ENCODE peak calls at places on chromosome 17, in nine cellular contexts. R, O, B, Q, G, I, F, L and T are unnamed samples.

GRCh38 chr17:73342549-73343167 is 30.9 kb upstream of the CDC42EP4 start:
- DNase-seq in O (no peak), Q (no peak), G (no peak), B (no peak), I (no peak), R (no peak), L (no peak), F (no peak), T (no peak)

GRCh38 chr17:21095735-21096134 is 31.0 kb upstream of the DHRS7B start:
- DNase-seq in I (no peak), O (no peak), Q (no peak), B (no peak), L (no peak), G (no peak), F (no peak), R (no peak), T (no peak)

GRCh38 chr17:39071573-39071972 is 79.9 kb downstream of the PLXDC1 start:
- DNase-seq in B (no peak), O (no peak), F (no peak), Q (no peak), I (no peak), G (no peak), L (no peak), R (no peak), T (no peak)

GRCh38 chr17:28514571-28515002 is 8.4 kb downstream of the FOXN1 start:
- DNase-seq in G (no peak), B (no peak), F (no peak), Q (no peak), O (no peak), L (no peak), I (no peak), R (peak), T (no peak)

GRCh38 chr17:66835476-66835875 is 559 bp downstream of the CACNG5 start:
- DNase-seq in F (no peak), I (no peak), L (no peak), G (peak), O (peak), R (no peak), Q (no peak), B (no peak), T (no peak)

GRCh38 chr17:75876938-75877751 is 1.2 kb downstream of the TRIM47 start:
- DNase-seq in B (peak), O (peak), I (no peak), Q (no peak), F (peak), R (peak), L (no peak), G (peak), T (peak)

GRCh38 chr17:51154176-51154575 is 817 bp downstream of the NME1 start:
- DNase-seq in B (no peak), Q (no peak), G (peak), I (peak), R (no peak), L (no peak), O (no peak), F (no peak), T (no peak)

GRCh38 chr17:82941021-82942001 is 101.5 kb upstream of the ZNF750 start:
- DNase-seq in O (peak), R (peak), G (no peak), F (no peak), L (no peak), Q (no peak), I (no peak), B (no peak), T (peak)

GRCh38 chr17:58189436-58190146 is 2.9 kb upstream of the EPX start:
- DNase-seq in I (peak), O (no peak), L (no peak), R (no peak), G (peak), B (peak), F (no peak), Q (no peak), T (no peak)

GRCh38 chr17:82255573-82255972 is 17.9 kb downstream of the CSNK1D start:
- DNase-seq in I (no peak), F (no peak), Q (no peak), G (no peak), R (no peak), O (no peak), L (no peak), B (no peak), T (peak)

GRCh38 chr17:82055965-82056728 is 4.4 kb downstream of the GPS1 start:
- DNase-seq in I (no peak), F (no peak), O (no peak), L (no peak), G (no peak), B (no peak), Q (no peak), R (no peak), T (no peak)

GRCh38 chr17:71790791-71791190 is 330.0 kb upstream of the SOX9 start:
- DNase-seq in B (no peak), I (no peak), R (no peak), F (no peak), Q (no peak), O (no peak), L (no peak), G (no peak), T (no peak)

GRCh38 chr17:35930211-35931065 is at the start of gene RDM1:
- DNase-seq in I (peak), B (peak), F (no peak), O (no peak), Q (peak), G (peak), L (peak), R (peak), T (peak)

GRCh38 chr17:37305406-37305905 is 70.3 kb upstream of the C17orf78 start:
- DNase-seq in R (no peak), Q (no peak), I (no peak), F (no peak), L (no peak), B (no peak), G (no peak), O (no peak), T (no peak)

GRCh38 chr17:82497483-82498405 is 21.8 kb upstream of the FOXK2 start:
- DNase-seq in B (no peak), O (peak), F (no peak), R (peak), I (no peak), L (no peak), Q (no peak), G (no peak), T (no peak)

GRCh38 chr17:78875738-78876597 is 27.0 kb downstream of the CEP295NL start:
- DNase-seq in G (peak), O (no peak), Q (no peak), B (no peak), L (no peak), I (no peak), R (no peak), F (no peak), T (no peak)

GRCh38 chr17:14833201-14833773 is 431.8 kb downstream of the PMP22 start:
- DNase-seq in F (no peak), L (no peak), I (no peak), B (no peak), Q (no peak), G (no peak), R (no peak), O (no peak), T (no peak)

GRCh38 chr17:51739245-51739886 is 419.1 kb downstream of the CA10 start:
- DNase-seq in I (no peak), O (no peak), G (no peak), F (no peak), Q (no peak), L (no peak), R (no peak), B (no peak), T (no peak)

GRCh38 chr17:2635241-2635640 is 41.8 kb downstream of the PAFAH1B1 start:
- DNase-seq in G (no peak), L (no peak), Q (no peak), B (no peak), I (no peak), F (no peak), O (no peak), R (no peak), T (no peak)

GRCh38 chr17:31581022-31581483 is 189.6 kb downstream of the RAB11FIP4 start:
- DNase-seq in I (no peak), Q (no peak), G (peak), O (peak), B (peak), R (peak), L (no peak), F (no peak), T (no peak)

GRCh38 chr17:65340401-65340800 is 203.2 kb downstream of the RGS9 start:
- DNase-seq in G (no peak), R (no peak), B (no peak), L (no peak), O (no peak), Q (no peak), I (no peak), F (no peak), T (no peak)

GRCh38 chr17:72984145-72984924 is 108.2 kb downstream of the SLC39A11 start:
- DNase-seq in O (no peak), L (no peak), R (no peak), G (no peak), I (no peak), F (no peak), B (no peak), Q (no peak), T (no peak)

GRCh38 chr17:76955191-76955590 is 87.0 kb downstream of the MGAT5B start:
- DNase-seq in B (no peak), I (no peak), R (no peak), G (no peak), Q (no peak), O (no peak), L (no peak), F (no peak), T (no peak)

GRCh38 chr17:3002538-3003301 is 60.7 kb downstream of the OR1D5 start:
- DNase-seq in B (peak), O (peak), Q (no peak), I (no peak), L (peak), G (no peak), R (peak), F (no peak), T (no peak)

GRCh38 chr17:11645426-11645825 is 47.2 kb downstream of the DNAH9 start:
- DNase-seq in Q (no peak), I (no peak), G (no peak), R (no peak), O (no peak), F (peak), B (no peak), L (no peak), T (no peak)

GRCh38 chr17:34503804-34504203 is 75.6 kb upstream of the TMEM132E start:
- DNase-seq in L (no peak), I (no peak), B (no peak), Q (no peak), R (peak), F (no peak), O (no peak), G (no peak), T (no peak)

GRCh38 chr17:73575470-73576235 is 68.6 kb downstream of the SDK2 start:
- DNase-seq in I (no peak), O (no peak), G (peak), L (no peak), B (no peak), Q (no peak), R (no peak), F (no peak), T (no peak)

GRCh38 chr17:50538549-50539410 is 6.2 kb downstream of the EPN3 start:
- DNase-seq in G (no peak), R (peak), Q (no peak), I (no peak), O (no peak), B (no peak), F (no peak), L (no peak), T (no peak)

GRCh38 chr17:63682441-63682840 is 17.5 kb downstream of the LIMD2 start:
- DNase-seq in Q (no peak), F (no peak), G (no peak), I (no peak), L (no peak), B (no peak), R (no peak), O (no peak), T (no peak)

GRCh38 chr17:68460715-68461114 is 3.4 kb upstream of the WIPI1 start:
- DNase-seq in G (no peak), F (no peak), O (no peak), Q (no peak), R (no peak), B (no peak), I (no peak), L (no peak), T (no peak)

GRCh38 chr17:9839433-9839832 is 13.7 kb downstream of the GLP2R start:
- DNase-seq in Q (peak), O (no peak), B (no peak), L (no peak), F (no peak), I (no peak), G (no peak), R (no peak), T (no peak)

GRCh38 chr17:44533533-44534246 is 23.6 kb upstream of the FZD2 start:
- DNase-seq in O (peak), R (peak), F (peak), L (no peak), Q (no peak), B (peak), G (peak), I (peak), T (peak)
- H3K4me3 ChIP-seq in O (no peak), R (no peak), F (peak), L (no peak), Q (no peak), B (no peak), G (no peak), I (no peak), T (peak)

GRCh38 chr17:41500131-41500911 is 5.1 kb downstream of the KRT13 start:
- DNase-seq in G (no peak), O (no peak), L (no peak), B (no peak), F (no peak), R (no peak), Q (no peak), I (peak), T (no peak)
- TF ChIP-seq EP300 in G (no peak), O (no peak), L (no peak), B (no peak), F (no peak), R (no peak), Q (no peak), I (peak), T (no peak)

GRCh38 chr17:42653179-42654124 is 5.6 kb upstream of the TUBG2 start:
- DNase-seq in L (no peak), F (no peak), Q (no peak), R (peak), O (peak), B (no peak), I (peak), G (peak), T (peak)

GRCh38 chr17:42660692-42661345 is 1.7 kb downstream of the TUBG2 start:
- DNase-seq in I (peak), L (no peak), Q (no peak), O (no peak), R (peak), G (no peak), B (no peak), F (no peak), T (no peak)

GRCh38 chr17:42655528-42655927 is 3.6 kb upstream of the TUBG2 start:
- DNase-seq in G (no peak), R (no peak), L (no peak), Q (no peak), O (no peak), F (no peak), I (no peak), B (no peak), T (no peak)

GRCh38 chr17:42657824-42658588 is 1.1 kb upstream of the TUBG2 start:
- DNase-seq in O (no peak), B (no peak), I (no peak), Q (no peak), G (no peak), R (no peak), L (no peak), F (no peak), T (no peak)

DNA sequence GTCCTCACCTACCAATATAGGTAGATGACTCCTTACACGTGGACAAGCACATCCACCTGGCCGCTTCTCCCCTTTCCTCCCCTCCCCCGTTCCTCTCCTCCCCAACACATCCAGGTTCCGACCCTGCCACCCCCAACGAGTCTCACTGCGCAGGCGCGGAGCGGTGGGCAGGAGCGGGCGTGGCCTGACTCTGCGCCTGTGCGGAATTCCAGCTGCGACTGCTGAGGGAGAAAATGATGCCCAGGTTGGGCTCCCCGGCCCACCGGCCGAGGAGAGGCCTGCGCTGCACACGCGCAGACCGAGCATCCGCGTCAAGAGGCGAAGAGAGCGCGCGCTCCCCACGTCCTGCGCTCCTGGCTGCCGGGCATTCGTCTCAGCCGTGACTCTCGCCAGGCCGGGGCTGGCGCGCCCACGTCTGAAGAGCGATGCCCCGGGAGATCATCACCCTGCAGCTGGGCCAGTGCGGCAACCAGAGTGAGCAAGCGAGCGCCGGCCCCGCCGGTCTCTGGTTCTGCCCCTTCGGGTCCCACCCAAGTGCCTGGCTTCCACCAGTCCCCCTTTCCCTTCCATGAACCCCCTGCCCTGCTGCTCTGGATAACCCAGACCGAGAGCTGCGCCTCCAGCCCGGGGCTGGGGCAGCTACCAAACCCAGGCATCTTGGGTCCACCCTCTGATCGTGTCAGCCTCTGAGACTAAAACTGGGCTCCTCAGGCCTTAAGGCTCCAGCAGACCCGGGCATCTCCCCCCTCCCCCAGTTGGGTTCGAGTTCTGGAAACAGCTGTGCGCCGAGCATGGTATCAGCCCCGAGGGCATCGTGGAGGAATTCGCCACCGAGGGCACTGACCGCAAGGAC is at the start of gene TUBG2:
- DNase-seq in G (peak), B (peak), R (peak), L (no peak), I (no peak), F (no peak), O (peak), Q (peak), T (peak)
- TF ChIP-seq POLR2AphosphoS5 in G (peak), B (peak), R (peak), L (no peak), I (no peak), F (peak), O (peak), Q (no peak), T (no peak)

DNA sequence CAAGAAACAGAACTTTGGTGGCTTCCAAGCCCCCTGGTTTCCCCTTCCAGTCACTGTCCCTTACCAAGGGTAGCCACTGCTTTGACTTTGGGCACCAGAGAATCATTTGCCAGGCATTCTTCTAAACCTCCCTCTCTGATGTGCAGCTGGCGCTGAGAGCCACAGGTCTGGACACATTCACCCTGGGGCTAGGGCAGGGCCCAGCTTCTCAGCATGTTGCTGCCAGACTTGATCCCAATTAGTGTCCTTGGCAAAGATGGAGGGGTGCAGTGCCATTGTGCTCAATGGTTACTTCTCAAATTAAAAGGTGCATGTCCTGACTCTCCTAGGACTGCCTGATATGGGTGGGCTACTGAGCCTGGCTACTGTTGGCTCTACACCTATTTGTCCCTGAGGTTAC is 7.6 kb upstream of the SLC47A2 start:
- DNase-seq in L (no peak), B (no peak), O (no peak), I (no peak), F (no peak), G (no peak), Q (no peak), R (no peak), T (peak)
- H3K4me3 ChIP-seq in L (no peak), B (no peak), O (no peak), I (no peak), F (peak), G (no peak), Q (no peak), R (no peak), T (peak)

DNA sequence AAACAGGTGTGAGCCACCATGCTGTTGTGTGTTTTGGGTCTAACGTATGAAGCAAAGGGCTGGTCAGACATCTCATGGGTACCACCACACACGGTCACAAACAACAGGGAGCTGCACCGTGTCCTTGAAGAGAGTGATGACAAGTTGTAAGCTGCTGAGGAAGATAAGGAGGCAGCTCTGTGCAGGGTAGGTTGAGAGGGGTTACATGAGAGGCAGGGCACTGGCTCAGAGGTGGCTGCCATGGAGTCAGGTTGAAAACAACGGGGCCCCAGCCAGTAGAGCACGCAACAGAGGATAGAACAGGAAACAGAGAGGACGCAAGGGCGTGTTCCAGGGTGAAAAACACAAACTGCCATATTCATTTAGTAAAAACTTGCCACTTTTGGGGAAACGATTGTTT is 52.2 kb downstream of the TRARG1 start:
- DNase-seq in I (peak), G (no peak), F (no peak), B (no peak), O (no peak), R (no peak), L (no peak), Q (no peak), T (peak)
- TF ChIP-seq EP300 in I (peak), G (no peak), F (no peak), B (no peak), O (no peak), R (no peak), L (no peak), Q (no peak), T (no peak)

GRCh38 chr17:17822189-17822978 is 14.4 kb downstream of the SREBF1 start:
- DNase-seq in O (peak), I (no peak), F (no peak), L (no peak), B (peak), G (no peak), R (no peak), Q (no peak), T (peak)

GRCh38 chr17:17824780-17825614 is 11.8 kb downstream of the SREBF1 start:
- DNase-seq in I (no peak), Q (no peak), F (no peak), O (peak), B (no peak), L (no peak), G (no peak), R (no peak), T (no peak)

GRCh38 chr17:17826340-17826708 is 10.5 kb downstream of the SREBF1 start:
- DNase-seq in L (no peak), R (no peak), Q (no peak), O (no peak), F (no peak), I (no peak), G (no peak), B (no peak), T (no peak)

GRCh38 chr17:17824119-17824779 is 12.5 kb downstream of the SREBF1 start:
- DNase-seq in R (no peak), F (no peak), L (no peak), B (no peak), O (no peak), I (no peak), Q (no peak), G (peak), T (no peak)

DNA sequence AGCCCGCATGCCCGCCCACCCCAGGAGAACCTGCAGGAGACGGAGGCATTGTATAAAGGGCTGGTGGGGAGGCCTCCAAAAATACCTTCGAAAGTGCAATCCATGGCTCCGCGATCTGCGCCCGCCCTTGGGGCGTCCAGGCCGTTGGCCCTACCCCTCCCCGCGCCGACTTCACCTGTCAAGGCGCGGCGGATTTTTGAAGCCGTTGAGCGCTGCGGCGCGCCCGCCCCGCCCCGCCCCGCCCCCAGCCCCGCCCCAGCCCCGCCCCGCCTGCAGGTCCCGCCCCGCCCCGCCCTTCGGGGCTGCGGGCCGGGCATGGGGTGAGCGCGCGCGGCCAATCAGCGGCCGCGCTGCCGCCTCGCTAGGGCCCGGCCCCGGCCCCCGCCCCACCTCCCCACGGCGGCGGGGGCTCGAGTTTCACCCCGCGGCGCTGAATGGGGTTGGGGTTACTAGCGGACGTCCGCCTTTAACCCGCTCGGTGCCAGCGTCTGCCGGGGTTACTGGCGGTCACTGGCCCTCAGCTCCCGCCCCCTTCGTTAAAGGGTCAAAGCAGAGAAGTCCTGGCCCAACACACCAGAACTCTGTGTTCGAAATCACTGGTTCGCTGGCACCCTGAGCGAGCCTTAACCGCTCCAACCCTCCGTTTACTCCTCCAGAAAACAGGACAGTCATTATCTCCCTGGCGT is 13.2 kb downstream of the SREBF1 start:
- DNase-seq in I (peak), B (peak), G (peak), O (peak), R (peak), F (peak), Q (no peak), L (no peak), T (peak)
- TF ChIP-seq POLR2AphosphoS5 in I (no peak), B (no peak), G (no peak), O (peak), R (peak), F (peak), Q (no peak), L (no peak), T (peak)